ENCODE peak calls at places on chromosomes 2 and 18, in four cellular contexts. One of them, this sample, is unnamed.

GRCh38 chr2:197893403-197894177 is 89.2 kb downstream of the PLCL1 start:
- DNase-seq in IMR-90: no peak
- DNase-seq in mesendoderm: no peak
- DNase-seq in H1: no peak
- DNase-seq in this sample: no peak

GRCh38 chr2:12436483-12436882 is 280.3 kb upstream of the TRIB2 start:
- DNase-seq in mesendoderm: no peak
- DNase-seq in IMR-90: peak; percentile 62
- DNase-seq in H1: no peak
- DNase-seq in this sample: no peak

GRCh38 chr2:69200107-69200520 is 186.9 kb downstream of the GFPT1 start:
- DNase-seq in mesendoderm: no peak
- DNase-seq in H1: no peak
- DNase-seq in IMR-90: peak; percentile 95
- DNase-seq in this sample: no peak

GRCh38 chr2:216559625-216560156 is 61.0 kb downstream of the RPL37A start:
- DNase-seq in mesendoderm: no peak
- DNase-seq in IMR-90: no peak
- DNase-seq in H1: no peak
- DNase-seq in this sample: no peak

GRCh38 chr2:37894047-37894446 is 31.0 kb upstream of the RMDN2 start:
- DNase-seq in mesendoderm: no peak
- DNase-seq in H1: no peak
- DNase-seq in IMR-90: no peak
- DNase-seq in this sample: no peak

GRCh38 chr2:225399509-225399908 is at the start of gene NYAP2:
- DNase-seq in mesendoderm: no peak
- DNase-seq in IMR-90: no peak
- DNase-seq in H1: no peak
- DNase-seq in this sample: no peak

GRCh38 chr2:18428516-18428915 is 131.9 kb downstream of the RDH14 start:
- DNase-seq in IMR-90: no peak
- DNase-seq in mesendoderm: no peak
- DNase-seq in H1: no peak
- DNase-seq in this sample: no peak

GRCh38 chr2:66275984-66276383 is 158.9 kb upstream of the MEIS1 start:
- DNase-seq in mesendoderm: peak; percentile 14
- DNase-seq in H1: no peak
- DNase-seq in IMR-90: no peak
- DNase-seq in this sample: no peak

GRCh38 chr2:25742501-25742900 is 69.1 kb upstream of the DTNB start:
- DNase-seq in H1: no peak
- DNase-seq in mesendoderm: peak; percentile 63
- DNase-seq in IMR-90: no peak
- DNase-seq in this sample: no peak

GRCh38 chr2:133605031-133605773 is 36.9 kb upstream of the NCKAP5 start:
- DNase-seq in H1: no peak
- DNase-seq in IMR-90: peak; percentile 72
- DNase-seq in mesendoderm: no peak
- DNase-seq in this sample: no peak

GRCh38 chr18:39624934-39625333 is 2059.3 kb upstream of the CELF4 start:
- DNase-seq in IMR-90: peak; percentile 82
- DNase-seq in mesendoderm: peak; percentile 90
- DNase-seq in H1: no peak
- DNase-seq in this sample: no peak

GRCh38 chr2:75276093-75277055 is 77.1 kb upstream of the TACR1 start:
- DNase-seq in H1: no peak
- DNase-seq in IMR-90: peak; percentile 72
- DNase-seq in mesendoderm: peak; percentile 74
- DNase-seq in this sample: no peak

GRCh38 chr2:240885566-240885965 is 10.4 kb downstream of the MAB21L4 start:
- DNase-seq in IMR-90: no peak
- DNase-seq in H1: no peak
- DNase-seq in mesendoderm: no peak
- DNase-seq in this sample: no peak

GRCh38 chr2:2960817-2961216 is 416.8 kb downstream of the EIPR1 start:
- DNase-seq in mesendoderm: no peak
- DNase-seq in H1: no peak
- DNase-seq in IMR-90: no peak
- DNase-seq in this sample: no peak

GRCh38 chr2:97870396-97870843 is 125.3 kb downstream of the TMEM131 start:
- DNase-seq in IMR-90: peak; percentile 89
- DNase-seq in H1: no peak
- DNase-seq in mesendoderm: peak; percentile 70
- DNase-seq in this sample: no peak

GRCh38 chr2:20291106-20291564 is 59.5 kb downstream of the PUM2 start:
- DNase-seq in H1: peak; percentile 52
- DNase-seq in IMR-90: peak; percentile 82
- DNase-seq in mesendoderm: peak; percentile 96
- DNase-seq in this sample: peak; percentile 83

GRCh38 chr18:24827500-24827899 is 367.1 kb downstream of the HRH4 start:
- DNase-seq in IMR-90: peak; percentile 51
- DNase-seq in H1: no peak
- DNase-seq in mesendoderm: no peak
- DNase-seq in this sample: no peak

DNA sequence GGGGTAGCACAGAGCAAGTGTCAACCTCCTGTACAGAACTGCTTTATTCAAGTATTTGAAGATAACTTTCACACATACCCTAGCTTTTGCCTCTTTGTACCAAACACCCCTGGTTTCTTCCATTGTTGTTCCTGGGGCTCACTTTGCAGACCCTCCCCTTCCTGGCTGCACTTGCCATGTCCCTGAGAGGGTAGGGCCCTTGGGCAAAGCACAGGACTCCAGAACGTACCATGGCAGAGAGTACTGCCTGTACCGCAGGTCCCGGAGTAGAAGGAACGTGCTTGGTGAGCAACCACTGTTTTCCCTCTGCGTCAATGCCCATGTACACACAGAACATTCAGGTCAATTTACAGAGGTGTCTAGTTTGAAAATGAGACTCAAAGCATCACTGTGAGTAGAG is 290.4 kb downstream of the EN1 start:
- DNase-seq in H1: no peak
- DNase-seq in mesendoderm: no peak
- DNase-seq in IMR-90: no peak
- DNase-seq in this sample: no peak
- H4K5ac ChIP-seq in H1: no peak overlapping the region
- H4K5ac ChIP-seq in mesendoderm: no peak overlapping the region
- H4K5ac ChIP-seq in IMR-90: no peak overlapping the region
- H4K5ac ChIP-seq in this sample: no peak overlapping the region

DNA sequence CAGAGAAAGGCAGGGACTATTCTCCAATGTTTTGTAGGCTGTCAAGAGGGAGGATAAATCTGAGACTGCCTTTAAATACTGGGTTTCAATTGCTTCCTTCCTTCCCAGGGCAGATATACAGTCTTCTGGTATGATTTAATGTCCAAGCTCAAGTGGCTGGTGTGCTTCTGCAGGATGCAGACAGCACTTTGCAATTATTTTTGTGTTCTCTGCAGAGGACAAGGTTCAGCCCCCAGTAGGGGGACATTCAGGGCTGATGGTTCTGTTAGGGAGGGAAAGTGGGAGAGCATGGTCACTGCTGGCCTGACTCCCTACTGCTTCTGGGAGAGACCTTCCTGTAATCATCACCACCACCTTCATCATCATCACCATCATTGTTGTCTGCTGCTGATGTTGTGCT is 4.5 kb upstream of the BOD1L2 start:
- DNase-seq in mesendoderm: peak; percentile 13
- DNase-seq in H1: no peak
- DNase-seq in IMR-90: no peak
- DNase-seq in this sample: no peak
- H4K5ac ChIP-seq in mesendoderm: no peak overlapping the region
- H4K5ac ChIP-seq in H1: no peak overlapping the region
- H4K5ac ChIP-seq in IMR-90: no peak overlapping the region
- H4K5ac ChIP-seq in this sample: no peak overlapping the region

GRCh38 chr2:202720226-202720625 is 85.5 kb downstream of the FAM117B start:
- DNase-seq in H1: no peak
- DNase-seq in IMR-90: no peak
- DNase-seq in mesendoderm: no peak
- DNase-seq in this sample: no peak

GRCh38 chr2:202723746-202724145 is 89.0 kb downstream of the FAM117B start:
- DNase-seq in H1: no peak
- DNase-seq in IMR-90: no peak
- DNase-seq in mesendoderm: no peak
- DNase-seq in this sample: no peak

GRCh38 chr2:202721621-202722020 is 86.9 kb downstream of the FAM117B start:
- DNase-seq in H1: no peak
- DNase-seq in mesendoderm: peak; percentile 80
- DNase-seq in IMR-90: peak; percentile 78
- DNase-seq in this sample: no peak

GRCh38 chr2:202726070-202726469 is 91.3 kb downstream of the FAM117B start:
- DNase-seq in IMR-90: no peak
- DNase-seq in mesendoderm: no peak
- DNase-seq in H1: no peak
- DNase-seq in this sample: no peak
- H4K5ac ChIP-seq in IMR-90: no peak overlapping the region
- H4K5ac ChIP-seq in mesendoderm: no peak overlapping the region
- H4K5ac ChIP-seq in H1: no peak overlapping the region
- H4K5ac ChIP-seq in this sample: no peak overlapping the region

DNA sequence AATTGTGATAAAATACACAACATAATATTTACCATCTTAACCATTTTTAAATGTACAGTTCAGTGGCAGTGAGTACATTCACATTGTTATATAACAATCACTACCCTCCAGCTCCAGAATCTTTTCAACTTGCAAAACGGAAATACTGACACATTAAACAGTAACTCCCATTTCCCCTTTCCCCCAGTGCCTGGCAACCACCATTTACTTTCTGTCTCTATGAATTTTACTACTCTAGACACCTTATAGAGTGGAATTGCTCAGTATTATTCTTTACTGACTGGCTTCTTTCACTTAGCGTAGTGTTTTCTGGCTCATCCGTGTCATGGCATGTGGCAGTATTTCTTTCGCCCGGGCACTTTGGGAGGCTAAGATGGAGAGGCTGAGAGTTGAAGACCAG is 32.6 kb downstream of the FASTKD2 start:
- DNase-seq in IMR-90: no peak
- DNase-seq in mesendoderm: no peak
- DNase-seq in H1: no peak
- DNase-seq in this sample: no peak
- H4K5ac ChIP-seq in IMR-90: no peak overlapping the region
- H4K5ac ChIP-seq in mesendoderm: no peak overlapping the region
- H4K5ac ChIP-seq in H1: no peak overlapping the region
- H4K5ac ChIP-seq in this sample: no peak overlapping the region

GRCh38 chr2:232486558-232487384 is 863 bp downstream of the ECEL1 start:
- DNase-seq in IMR-90: no peak
- DNase-seq in H1: no peak
- DNase-seq in mesendoderm: no peak
- DNase-seq in this sample: peak; percentile 49

GRCh38 chr2:232484628-232485332 is 2.9 kb downstream of the ECEL1 start:
- DNase-seq in H1: no peak
- DNase-seq in mesendoderm: no peak
- DNase-seq in IMR-90: no peak
- DNase-seq in this sample: peak; percentile 19

GRCh38 chr2:232485333-232485756 is 2.3 kb downstream of the ECEL1 start:
- DNase-seq in mesendoderm: peak; percentile 14
- DNase-seq in H1: no peak
- DNase-seq in IMR-90: no peak
- DNase-seq in this sample: no peak

GRCh38 chr2:232487385-232488096 is at the start of gene ECEL1:
- DNase-seq in mesendoderm: peak; percentile 27
- DNase-seq in IMR-90: no peak
- DNase-seq in H1: peak; percentile 71
- DNase-seq in this sample: peak; percentile 41

DNA sequence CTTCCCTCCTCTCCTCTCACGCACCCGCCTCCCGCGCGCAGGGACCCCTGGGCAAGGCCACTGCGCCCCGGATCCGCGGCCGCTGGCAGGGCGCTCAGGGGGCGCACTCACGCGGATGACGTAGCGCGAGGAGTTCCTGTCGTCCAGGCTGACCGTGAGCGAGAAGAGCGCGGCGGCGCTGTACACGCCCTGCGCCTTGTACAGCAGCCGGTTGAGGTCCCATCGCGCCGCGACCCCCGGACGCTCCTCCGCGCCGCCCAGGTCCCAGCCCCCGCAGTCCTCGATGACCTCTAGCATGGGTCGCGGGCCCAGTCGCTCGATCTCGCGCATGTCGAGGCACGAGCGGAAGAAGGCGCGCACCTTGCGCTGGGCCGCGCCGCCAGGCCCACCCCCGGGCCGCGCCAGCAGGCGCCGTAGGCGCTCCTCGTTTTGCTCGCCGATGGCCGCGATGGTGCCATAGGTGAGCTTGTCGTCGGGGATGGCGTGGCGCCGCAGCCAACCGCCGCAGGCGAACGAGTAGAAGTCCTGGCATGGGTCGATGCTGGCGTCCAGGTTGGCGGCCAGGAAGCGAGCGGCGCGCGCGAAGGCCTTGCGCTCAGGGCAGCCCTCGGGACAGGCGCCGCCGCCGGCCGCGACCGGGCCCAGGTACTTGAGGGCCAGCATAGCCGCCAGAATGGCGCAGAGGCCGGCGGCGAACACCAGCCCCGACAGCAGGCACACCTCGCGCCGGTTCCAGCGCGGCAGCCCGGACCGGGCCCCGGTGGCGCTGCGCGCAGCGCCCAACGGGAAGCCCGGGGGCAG is 1.7 kb downstream of the ECEL1 start:
- DNase-seq in mesendoderm: peak; percentile 19
- DNase-seq in H1: peak; percentile 72
- DNase-seq in IMR-90: no peak
- DNase-seq in this sample: peak; percentile 55
- H4K5ac ChIP-seq in mesendoderm: no peak overlapping the region
- H4K5ac ChIP-seq in H1: no peak overlapping the region
- H4K5ac ChIP-seq in IMR-90: no peak overlapping the region
- H4K5ac ChIP-seq in this sample: no peak overlapping the region

DNA sequence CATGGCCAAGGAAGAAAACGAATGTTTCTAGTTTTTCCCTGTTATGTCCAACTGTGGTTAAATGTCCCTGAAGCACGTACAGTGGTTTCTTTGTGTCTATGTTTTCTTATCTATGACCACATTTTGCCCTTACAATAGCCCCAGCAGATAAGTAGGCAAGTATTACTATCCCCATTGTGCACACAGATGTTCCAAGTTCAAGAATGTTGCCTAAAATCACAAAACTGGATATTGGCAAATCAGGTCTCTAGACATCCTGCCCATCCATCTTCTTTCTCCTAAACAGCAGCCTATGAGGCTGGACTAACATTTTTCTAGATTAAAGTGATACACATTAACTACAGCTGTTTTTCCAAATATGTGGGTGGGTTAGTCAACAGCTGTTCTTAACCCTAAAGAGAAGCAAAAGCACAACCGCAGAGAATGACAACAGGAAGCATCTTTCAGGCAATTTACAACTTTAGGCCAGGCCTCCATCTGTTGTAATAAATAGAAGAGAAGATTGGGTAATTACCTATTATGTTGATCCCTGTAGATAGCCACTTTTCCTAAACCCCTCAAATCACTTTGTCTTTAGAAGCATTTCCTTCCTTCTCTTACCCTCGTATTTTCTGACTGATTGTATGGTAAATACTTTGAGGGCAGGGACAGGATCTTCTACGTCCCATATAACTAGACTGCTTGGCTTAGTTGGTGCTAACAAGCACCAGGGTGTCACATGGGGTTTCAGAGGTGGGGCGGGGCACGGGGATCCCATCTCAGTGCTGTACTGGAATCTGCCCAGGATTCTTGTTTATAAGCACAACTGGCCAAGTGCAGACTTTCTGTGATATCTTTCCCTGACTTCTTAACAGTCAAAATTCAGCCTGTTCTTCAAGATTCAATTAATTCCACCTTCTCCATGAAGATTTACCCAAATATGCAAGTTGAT is 132.1 kb upstream of the SETBP1 start:
- DNase-seq in mesendoderm: no peak
- DNase-seq in H1: no peak
- DNase-seq in IMR-90: no peak
- DNase-seq in this sample: no peak
- H4K5ac ChIP-seq in mesendoderm: no peak overlapping the region
- H4K5ac ChIP-seq in H1: no peak overlapping the region
- H4K5ac ChIP-seq in IMR-90: no peak overlapping the region
- H4K5ac ChIP-seq in this sample: no peak overlapping the region